ENCODE peak calls at places on chromosomes 3 and 15, in five cellular contexts. F is tibial nerve, N is renal cortical epithelial cell, O is GM03348, H is adrenal gland. G is an unnamed sample.

GRCh38 chr3:77449459-77449858 is 409.6 kb downstream of the ROBO2 start:
- DNase-seq in F (no peak), N (peak), O (no peak), H (no peak), G (no peak)

GRCh38 chr15:58110999-58111717 is 27.0 kb upstream of the AQP9 start:
- DNase-seq in F (no peak), N (no peak), O (no peak), H (no peak), G (no peak)

GRCh38 chr3:122800031-122800430 is 5.2 kb downstream of the SLC49A4 start:
- DNase-seq in F (no peak), N (no peak), O (no peak), H (no peak), G (no peak)

GRCh38 chr15:80730931-80731330 is 35.8 kb downstream of the ABHD17C start:
- DNase-seq in F (no peak), N (no peak), O (peak), H (peak), G (no peak)

GRCh38 chr3:79618883-79619282 is 148.9 kb downstream of the ROBO1 start:
- DNase-seq in F (no peak), N (no peak), O (no peak), H (no peak), G (no peak)

GRCh38 chr3:184339016-184339415 is 1.6 kb downstream of the FAM131A start:
- DNase-seq in F (no peak), N (no peak), O (no peak), H (no peak), G (no peak)

GRCh38 chr3:30756218-30756617 is 138.2 kb downstream of the GADL1 start:
- DNase-seq in F (no peak), N (no peak), O (no peak), H (no peak), G (no peak)

GRCh38 chr3:191141728-191142127 is 57.3 kb upstream of the OSTN start:
- DNase-seq in F (no peak), N (peak), O (peak), H (no peak), G (no peak)

GRCh38 chr3:146404451-146404850 is 64.9 kb downstream of the PLSCR2 start:
- DNase-seq in F (no peak), N (no peak), O (no peak), H (no peak), G (no peak)

GRCh38 chr15:90617668-90618097 is 88.0 kb downstream of the CRTC3 start:
- DNase-seq in F (no peak), N (no peak), O (no peak), H (no peak), G (no peak)

GRCh38 chr3:193556841-193557240 is 2.1 kb upstream of the ATP13A4 start:
- DNase-seq in F (no peak), N (peak), O (no peak), H (no peak), G (no peak)